ENCODE peak calls at places on chromosomes 5 and 9, in ten cellular contexts. C is heart right ventricle; L is AG04450; Y is left ventricle myocardium superior; N is T-helper 9 cell; U is non-pigmented ciliary epithelial cell; R is LoVo; Q is C1 segment of cervical spinal cord; D is naive thymus-derived CD8-positive, alpha-beta T cell; H is neural crest cell. O is an unnamed sample.
A peak's percentile ranks its signal among the peaks of the same experiment; 100 is the strongest.

GRCh38 chr5:110899566-110900412 is 161.0 kb downstream of the SLC25A46 start:
- DNase-seq in C (no peak), L (no peak), Y (no peak), N (no peak), U (no peak), R (no peak), Q (no peak), D (no peak), H (no peak), O (no peak)

GRCh38 chr9:132894857-132895846 is 16.5 kb downstream of the SPACA9 start:
- DNase-seq in C (no peak), L (no peak), Y (no peak), N (no peak), U (no peak), R (no peak), Q (no peak), D (no peak), H (no peak), O (no peak)

GRCh38 chr9:15381491-15381890 is 41.2 kb upstream of the SNAPC3 start:
- DNase-seq in C (no peak), L (no peak), Y (no peak), N (no peak), U (no peak), R (no peak), Q (no peak), D (no peak), H (no peak), O (no peak)

GRCh38 chr5:132822650-132823480 is 7.6 kb downstream of the SHROOM1 start:
- DNase-seq in C (peak; percentile 21), L (no peak), Y (peak; percentile 43), N (no peak), U (no peak), R (no peak), Q (no peak), D (no peak), H (no peak), O (no peak)

GRCh38 chr5:137734962-137735530 is 843 bp downstream of the KLHL3 start:
- DNase-seq in C (peak; percentile 25), L (no peak), Y (peak; percentile 40), N (no peak), U (no peak), R (no peak), Q (no peak), D (peak; percentile 36), H (peak; percentile 16), O (peak; percentile 52)

GRCh38 chr9:114869845-114870244 is 60.5 kb downstream of the TNFSF8 start:
- DNase-seq in C (no peak), L (no peak), Y (no peak), N (no peak), U (no peak), R (no peak), Q (no peak), D (peak; percentile 23), H (no peak), O (peak; percentile 70)

GRCh38 chr5:6291961-6292360 is 86.4 kb downstream of the MED10 start:
- DNase-seq in C (no peak), L (no peak), Y (no peak), N (no peak), U (no peak), R (peak; percentile 48), Q (no peak), D (peak; percentile 42), H (no peak), O (peak; percentile 11)

GRCh38 chr5:59069438-59070079 is 486.7 kb downstream of the RAB3C start:
- DNase-seq in C (no peak), L (peak; percentile 83), Y (no peak), N (no peak), U (peak; percentile 92), R (no peak), Q (peak; percentile 15), D (no peak), H (no peak), O (no peak)

GRCh38 chr9:70901013-70901412 is 220.4 kb downstream of the TRPM3 start:
- DNase-seq in C (no peak), L (no peak), Y (no peak), N (no peak), U (no peak), R (peak; percentile 1), Q (no peak), D (no peak), H (no peak), O (no peak)

GRCh38 chr9:124660341-124660801 is 110.7 kb downstream of the NR6A1 start:
- DNase-seq in C (no peak), L (no peak), Y (no peak), N (no peak), U (peak; percentile 52), R (peak; percentile 27), Q (peak; percentile 38), D (peak; percentile 24), H (peak; percentile 55), O (peak; percentile 35)

O was measured in mucosa of descending colon.